ENCODE peak calls at places on chromosomes 3 and 15, in five cellular contexts. R is Right ventricle myocardium superior; X is activated T-cell treated with anti-CD3 and anti-CD28 coated beads, Interleukin-2, amount 50 U/mL, for 1 hour; D is myocyte; N is B cell. H is an unnamed sample.

GRCh38 chr3:168534761-168535160 is 439.0 kb upstream of the GOLIM4 start:
- DNase-seq in R (no peak), X (no peak), D (no peak), N (no peak), H (no peak)

GRCh38 chr3:197428117-197428761 is 127.5 kb downstream of the BDH1 start:
- DNase-seq in R (peak), X (peak), D (peak), N (peak), H (peak)

GRCh38 chr3:40980467-40980866 is 218.8 kb upstream of the CTNNB1 start:
- DNase-seq in R (no peak), X (no peak), D (no peak), N (no peak), H (no peak)

GRCh38 chr3:160163259-160163878 is 61.9 kb upstream of the C3orf80 start:
- DNase-seq in R (no peak), X (no peak), D (peak), N (peak), H (no peak)

GRCh38 chr15:52498700-52499099 is 30.0 kb downstream of the MYO5A start:
- DNase-seq in R (no peak), X (no peak), D (no peak), N (no peak), H (no peak)

GRCh38 chr15:57060799-57061198 is 142.4 kb downstream of the TCF12 start:
- DNase-seq in R (no peak), X (no peak), D (no peak), N (no peak), H (no peak)

GRCh38 chr3:143182861-143183667 is 63.5 kb downstream of the CHST2 start:
- DNase-seq in R (no peak), X (no peak), D (no peak), N (no peak), H (no peak)

GRCh38 chr15:29612096-29612495 is 210.2 kb downstream of the TJP1 start:
- DNase-seq in R (no peak), X (no peak), D (peak), N (no peak), H (no peak)

GRCh38 chr15:28023422-28023821 is 75.7 kb downstream of the OCA2 start:
- DNase-seq in R (no peak), X (no peak), D (no peak), N (no peak), H (no peak)

GRCh38 chr3:66425032-66425431 is 75.8 kb downstream of the LRIG1 start:
- DNase-seq in R (peak), X (no peak), D (no peak), N (no peak), H (no peak)